ENCODE peak calls at places on chromosomes 7 and 10, in five cellular contexts. T is NCI-H2107, M is GM20000, F is GM13976, Q is ACHN. P is an unnamed sample.

GRCh38 chr7:74579800-74580685 is 77.5 kb upstream of the GTF2I start:
- DNase-seq in T (no peak), M (no peak), F (no peak), Q (no peak), P (no peak)

GRCh38 chr10:6504296-6504695 is 75.8 kb downstream of the PRKCQ start:
- DNase-seq in T (no peak), M (no peak), F (no peak), Q (no peak), P (no peak)

GRCh38 chr10:70849582-70850016 is 33.9 kb downstream of the SGPL1 start:
- DNase-seq in T (no peak), M (no peak), F (no peak), Q (peak), P (no peak)

GRCh38 chr10:78520737-78521430 is 487.2 kb downstream of the RPS24 start:
- DNase-seq in T (no peak), M (no peak), F (no peak), Q (peak), P (no peak)

GRCh38 chr10:116688241-116688711 is 54.1 kb downstream of the HSPA12A start:
- DNase-seq in T (no peak), M (no peak), F (no peak), Q (peak), P (no peak)

GRCh38 chr10:126928252-126928651 is 23.0 kb downstream of the DOCK1 start:
- DNase-seq in T (no peak), M (no peak), F (no peak), Q (no peak), P (no peak)

GRCh38 chr10:107814865-107815487 is 650.5 kb upstream of the SORCS1 start:
- DNase-seq in T (no peak), M (peak), F (peak), Q (peak), P (no peak)

GRCh38 chr10:86411281-86411841 is 44.8 kb upstream of the GRID1 start:
- DNase-seq in T (no peak), M (peak), F (peak), Q (no peak), P (no peak)

P was measured in NCI-H187 treated with DMSO at 0.1 percent for 48 hours.